ENCODE peak calls at places on chromosomes 6 and 20, in seven cellular contexts. One of them, this sample, is unnamed.

GRCh38 chr20:23152308-23152892 is 66.3 kb upstream of the CD93 start:
- DNase-seq in A673: no peak
- DNase-seq in heart right ventricle: peak; percentile 80
- DNase-seq in colonic mucosa: peak; percentile 19
- DNase-seq in upper lobe of right lung: no peak
- DNase-seq in trophoblast cell: peak; percentile 33
- DNase-seq in ovary: peak; percentile 53
- DNase-seq in this sample: no peak

GRCh38 chr6:95142101-95142500 is 435.2 kb upstream of the MANEA start:
- DNase-seq in A673: no peak
- DNase-seq in colonic mucosa: no peak
- DNase-seq in heart right ventricle: no peak
- DNase-seq in ovary: no peak
- DNase-seq in trophoblast cell: no peak
- DNase-seq in upper lobe of right lung: no peak
- DNase-seq in this sample: no peak

GRCh38 chr6:20978176-20978614 is 443.9 kb downstream of the CDKAL1 start:
- DNase-seq in ovary: no peak
- DNase-seq in heart right ventricle: no peak
- DNase-seq in A673: peak; percentile 10
- DNase-seq in trophoblast cell: no peak
- DNase-seq in colonic mucosa: no peak
- DNase-seq in upper lobe of right lung: no peak
- DNase-seq in this sample: no peak

GRCh38 chr6:161406633-161407032 is 132.8 kb upstream of the AGPAT4 start:
- DNase-seq in colonic mucosa: no peak
- DNase-seq in A673: no peak
- DNase-seq in trophoblast cell: no peak
- DNase-seq in heart right ventricle: no peak
- DNase-seq in ovary: no peak
- DNase-seq in upper lobe of right lung: no peak
- DNase-seq in this sample: no peak

GRCh38 chr6:131952886-131953509 is 1.8 kb upstream of the CCN2 start:
- DNase-seq in A673: no peak
- DNase-seq in ovary: no peak
- DNase-seq in trophoblast cell: no peak
- DNase-seq in upper lobe of right lung: no peak
- DNase-seq in colonic mucosa: no peak
- DNase-seq in heart right ventricle: no peak
- DNase-seq in this sample: no peak

GRCh38 chr6:42103218-42103617 is 39.2 kb downstream of the C6orf132 start:
- DNase-seq in heart right ventricle: no peak
- DNase-seq in A673: no peak
- DNase-seq in ovary: no peak
- DNase-seq in upper lobe of right lung: no peak
- DNase-seq in trophoblast cell: no peak
- DNase-seq in colonic mucosa: peak; percentile 70
- DNase-seq in this sample: no peak

GRCh38 chr20:19001177-19001576 is 187.6 kb downstream of the SCP2D1 start:
- DNase-seq in trophoblast cell: no peak
- DNase-seq in A673: no peak
- DNase-seq in heart right ventricle: no peak
- DNase-seq in colonic mucosa: no peak
- DNase-seq in ovary: no peak
- DNase-seq in upper lobe of right lung: no peak
- DNase-seq in this sample: no peak

GRCh38 chr6:91276315-91276714 is 689.4 kb upstream of the MAP3K7 start:
- DNase-seq in ovary: no peak
- DNase-seq in A673: peak; percentile 71
- DNase-seq in heart right ventricle: no peak
- DNase-seq in colonic mucosa: no peak
- DNase-seq in trophoblast cell: no peak
- DNase-seq in upper lobe of right lung: no peak
- DNase-seq in this sample: no peak

GRCh38 chr20:50395258-50395729 is 114.9 kb upstream of the PTPN1 start:
- DNase-seq in trophoblast cell: no peak
- DNase-seq in colonic mucosa: no peak
- DNase-seq in heart right ventricle: peak; percentile 79
- DNase-seq in A673: no peak
- DNase-seq in upper lobe of right lung: peak; percentile 87
- DNase-seq in ovary: peak; percentile 83
- DNase-seq in this sample: no peak

GRCh38 chr6:160055378-160055777 is 66.2 kb upstream of the SLC22A1 start:
- DNase-seq in ovary: no peak
- DNase-seq in trophoblast cell: no peak
- DNase-seq in upper lobe of right lung: no peak
- DNase-seq in colonic mucosa: no peak
- DNase-seq in heart right ventricle: no peak
- DNase-seq in A673: no peak
- DNase-seq in this sample: no peak

GRCh38 chr20:33808388-33808787 is 2.8 kb upstream of the CHMP4B start:
- DNase-seq in A673: no peak
- DNase-seq in colonic mucosa: no peak
- DNase-seq in heart right ventricle: no peak
- DNase-seq in trophoblast cell: no peak
- DNase-seq in ovary: no peak
- DNase-seq in upper lobe of right lung: no peak
- DNase-seq in this sample: no peak

GRCh38 chr20:54368578-54368977 is 106.8 kb upstream of the DOK5 start:
- DNase-seq in ovary: no peak
- DNase-seq in upper lobe of right lung: no peak
- DNase-seq in heart right ventricle: no peak
- DNase-seq in A673: no peak
- DNase-seq in trophoblast cell: no peak
- DNase-seq in colonic mucosa: no peak
- DNase-seq in this sample: no peak

GRCh38 chr6:29926795-29927427 is 15.4 kb upstream of the HLA-A start:
- DNase-seq in ovary: peak; percentile 84
- DNase-seq in upper lobe of right lung: peak; percentile 91
- DNase-seq in colonic mucosa: peak; percentile 93
- DNase-seq in trophoblast cell: peak; percentile 55
- DNase-seq in heart right ventricle: peak; percentile 74
- DNase-seq in A673: peak; percentile 76
- DNase-seq in this sample: peak; percentile 56

GRCh38 chr20:371755-372542 is 8.6 kb upstream of the TRIB3 start:
- DNase-seq in heart right ventricle: peak; percentile 72
- DNase-seq in trophoblast cell: peak; percentile 45
- DNase-seq in colonic mucosa: peak; percentile 42
- DNase-seq in upper lobe of right lung: peak; percentile 93
- DNase-seq in A673: peak; percentile 85
- DNase-seq in ovary: no peak
- DNase-seq in this sample: no peak

GRCh38 chr6:21802611-21802899 is 209.0 kb downstream of the SOX4 start:
- DNase-seq in colonic mucosa: no peak
- DNase-seq in heart right ventricle: no peak
- DNase-seq in trophoblast cell: no peak
- DNase-seq in ovary: no peak
- DNase-seq in A673: peak; percentile 59
- DNase-seq in upper lobe of right lung: no peak
- DNase-seq in this sample: no peak

GRCh38 chr6:144344651-144345050 is 59.5 kb downstream of the UTRN start:
- DNase-seq in A673: no peak
- DNase-seq in trophoblast cell: no peak
- DNase-seq in ovary: no peak
- DNase-seq in heart right ventricle: no peak
- DNase-seq in colonic mucosa: no peak
- DNase-seq in upper lobe of right lung: no peak
- DNase-seq in this sample: no peak

GRCh38 chr6:158572653-158573541 is 13.0 kb downstream of the TMEM181 start:
- DNase-seq in upper lobe of right lung: no peak
- DNase-seq in heart right ventricle: no peak
- DNase-seq in ovary: no peak
- DNase-seq in colonic mucosa: no peak
- DNase-seq in trophoblast cell: no peak
- DNase-seq in A673: no peak
- DNase-seq in this sample: no peak

GRCh38 chr6:158573542-158573931 is 13.6 kb downstream of the TMEM181 start:
- DNase-seq in ovary: no peak
- DNase-seq in A673: no peak
- DNase-seq in trophoblast cell: no peak
- DNase-seq in upper lobe of right lung: no peak
- DNase-seq in colonic mucosa: no peak
- DNase-seq in heart right ventricle: no peak
- DNase-seq in this sample: no peak

GRCh38 chr6:158571826-158572652 is 12.1 kb downstream of the TMEM181 start:
- DNase-seq in trophoblast cell: peak; percentile 95
- DNase-seq in ovary: no peak
- DNase-seq in upper lobe of right lung: peak; percentile 84
- DNase-seq in A673: no peak
- DNase-seq in heart right ventricle: no peak
- DNase-seq in colonic mucosa: peak; percentile 86
- DNase-seq in this sample: no peak

GRCh38 chr6:158575550-158575949 is 15.7 kb downstream of the TMEM181 start:
- DNase-seq in upper lobe of right lung: no peak
- DNase-seq in colonic mucosa: no peak
- DNase-seq in heart right ventricle: no peak
- DNase-seq in ovary: no peak
- DNase-seq in A673: no peak
- DNase-seq in trophoblast cell: no peak
- DNase-seq in this sample: no peak

GRCh38 chr6:158574800-158575199 is 14.9 kb downstream of the TMEM181 start:
- DNase-seq in colonic mucosa: no peak
- DNase-seq in upper lobe of right lung: no peak
- DNase-seq in heart right ventricle: no peak
- DNase-seq in A673: no peak
- DNase-seq in ovary: no peak
- DNase-seq in trophoblast cell: no peak
- DNase-seq in this sample: no peak
- H3K27ac ChIP-seq in colonic mucosa: no peak overlapping the region
- H3K27ac ChIP-seq in upper lobe of right lung: no peak overlapping the region
- H3K27ac ChIP-seq in heart right ventricle: no peak overlapping the region
- H3K27ac ChIP-seq in A673: no peak overlapping the region
- H3K27ac ChIP-seq in ovary: no peak overlapping the region
- H3K27ac ChIP-seq in trophoblast cell: no peak overlapping the region
- H3K27ac ChIP-seq in this sample: no peak overlapping the region

GRCh38 chr6:54910326-54910952 is 63.9 kb downstream of the FAM83B start:
- DNase-seq in A673: peak; percentile 49
- DNase-seq in trophoblast cell: no peak
- DNase-seq in colonic mucosa: peak; percentile 63
- DNase-seq in heart right ventricle: no peak
- DNase-seq in upper lobe of right lung: no peak
- DNase-seq in ovary: no peak
- DNase-seq in this sample: no peak
- H3K4me3 ChIP-seq in A673: no peak overlapping the region
- H3K4me3 ChIP-seq in trophoblast cell: no peak overlapping the region
- H3K4me3 ChIP-seq in colonic mucosa: no peak overlapping the region
- H3K4me3 ChIP-seq in heart right ventricle: no peak overlapping the region
- H3K4me3 ChIP-seq in upper lobe of right lung: no peak overlapping the region
- H3K4me3 ChIP-seq in ovary: no peak overlapping the region
- H3K4me3 ChIP-seq in this sample: peak overlapping the region; percentile 21

DNA sequence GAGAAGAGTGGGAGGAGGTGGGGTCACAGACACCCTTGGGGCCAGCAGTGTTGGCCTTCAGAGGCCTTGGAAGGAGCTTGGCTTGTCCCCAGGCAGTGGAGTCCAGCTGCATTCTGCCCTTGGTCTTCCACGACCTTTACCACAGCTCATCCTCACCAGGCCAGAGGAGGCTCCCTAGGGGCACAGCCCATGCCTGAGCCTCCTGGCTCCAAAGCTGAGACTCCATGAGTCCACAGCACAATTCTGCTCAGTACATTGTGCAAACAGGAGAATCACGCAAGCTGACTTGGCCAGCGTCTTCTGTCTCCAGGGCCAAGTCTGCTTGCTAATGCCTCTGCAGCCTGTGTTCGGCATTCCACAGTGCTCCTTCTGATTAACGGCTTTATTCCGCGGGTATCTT is 337.2 kb downstream of the SMOC2 start:
- DNase-seq in ovary: peak; percentile 84
- DNase-seq in A673: no peak
- DNase-seq in colonic mucosa: no peak
- DNase-seq in upper lobe of right lung: no peak
- DNase-seq in heart right ventricle: peak; percentile 57
- DNase-seq in trophoblast cell: no peak
- DNase-seq in this sample: no peak
- H3K27me3 ChIP-seq in ovary: no peaks in the 10 kb centered on the region
- H3K27me3 ChIP-seq in A673: peaks cover 7% of the 10 kb centered on the region
- H3K27me3 ChIP-seq in colonic mucosa: no peaks in the 10 kb centered on the region
- H3K27me3 ChIP-seq in upper lobe of right lung: peaks cover 3% of the 10 kb centered on the region
- H3K27me3 ChIP-seq in heart right ventricle: no peaks in the 10 kb centered on the region
- H3K27me3 ChIP-seq in trophoblast cell: no peaks in the 10 kb centered on the region
- H3K27me3 ChIP-seq in this sample: no peaks in the 10 kb centered on the region

GRCh38 chr6:133761706-133762105 is 127.2 kb upstream of the TCF21 start:
- DNase-seq in colonic mucosa: no peak
- DNase-seq in A673: no peak
- DNase-seq in upper lobe of right lung: no peak
- DNase-seq in trophoblast cell: no peak
- DNase-seq in heart right ventricle: no peak
- DNase-seq in ovary: no peak
- DNase-seq in this sample: no peak
- H3K27ac ChIP-seq in colonic mucosa: peak overlapping the region; percentile 1
- H3K27ac ChIP-seq in A673: no peak overlapping the region
- H3K27ac ChIP-seq in upper lobe of right lung: peak overlapping the region; percentile 45
- H3K27ac ChIP-seq in trophoblast cell: no peak overlapping the region
- H3K27ac ChIP-seq in heart right ventricle: no peak overlapping the region
- H3K27ac ChIP-seq in ovary: no peak overlapping the region
- H3K27ac ChIP-seq in this sample: no peak overlapping the region

GRCh38 chr20:38657390-38657789 is 55.8 kb downstream of the ARHGAP40 start:
- DNase-seq in colonic mucosa: no peak
- DNase-seq in heart right ventricle: no peak
- DNase-seq in trophoblast cell: no peak
- DNase-seq in A673: no peak
- DNase-seq in ovary: no peak
- DNase-seq in upper lobe of right lung: no peak
- DNase-seq in this sample: no peak

GRCh38 chr20:38660429-38660828 is 58.8 kb downstream of the ARHGAP40 start:
- DNase-seq in upper lobe of right lung: no peak
- DNase-seq in ovary: no peak
- DNase-seq in trophoblast cell: no peak
- DNase-seq in colonic mucosa: no peak
- DNase-seq in heart right ventricle: no peak
- DNase-seq in A673: no peak
- DNase-seq in this sample: no peak

GRCh38 chr20:38663660-38664059 is 60.6 kb upstream of the SLC32A1 start:
- DNase-seq in upper lobe of right lung: no peak
- DNase-seq in ovary: no peak
- DNase-seq in trophoblast cell: no peak
- DNase-seq in A673: no peak
- DNase-seq in heart right ventricle: no peak
- DNase-seq in colonic mucosa: no peak
- DNase-seq in this sample: no peak

GRCh38 chr20:38659613-38659880 is 57.9 kb downstream of the ARHGAP40 start:
- DNase-seq in trophoblast cell: no peak
- DNase-seq in heart right ventricle: no peak
- DNase-seq in colonic mucosa: no peak
- DNase-seq in ovary: no peak
- DNase-seq in upper lobe of right lung: no peak
- DNase-seq in A673: no peak
- DNase-seq in this sample: no peak

GRCh38 chr20:38658879-38659612 is 57.4 kb downstream of the ARHGAP40 start:
- DNase-seq in A673: peak; percentile 33
- DNase-seq in upper lobe of right lung: no peak
- DNase-seq in colonic mucosa: no peak
- DNase-seq in heart right ventricle: no peak
- DNase-seq in trophoblast cell: peak; percentile 20
- DNase-seq in ovary: no peak
- DNase-seq in this sample: peak; percentile 35
- H3K4me3 ChIP-seq in A673: no peak overlapping the region
- H3K4me3 ChIP-seq in upper lobe of right lung: no peak overlapping the region
- H3K4me3 ChIP-seq in colonic mucosa: no peak overlapping the region
- H3K4me3 ChIP-seq in heart right ventricle: no peak overlapping the region
- H3K4me3 ChIP-seq in trophoblast cell: no peak overlapping the region
- H3K4me3 ChIP-seq in ovary: no peak overlapping the region
- H3K4me3 ChIP-seq in this sample: no peak overlapping the region

This sample was measured in dorsolateral prefrontal cortex.